ENCODE peak calls at places on chromosomes 12 and 14, in ten cellular contexts. Q is midbrain, H is AG10803, B is T-cell, P is NB4, Y is GM12865, R is HT1080, M is NCI-H69, D is NCI-H1436, Z is AG09309. K is an unnamed sample.

GRCh38 chr14:88950069-88950468 is 125.6 kb downstream of the TTC8 start:
- DNase-seq in M (no peak), Q (no peak), R (no peak), Z (no peak), Y (no peak), D (no peak), H (no peak), P (no peak), B (no peak), K (no peak)

GRCh38 chr14:76760331-76761197 is 704 bp upstream of the VASH1 start:
- DNase-seq in H (no peak), D (no peak), P (no peak), R (no peak), M (no peak), Q (no peak), Z (no peak), Y (no peak), B (no peak), K (no peak)

GRCh38 chr14:20477211-20477876 is 8.1 kb downstream of the PNP start:
- DNase-seq in Y (no peak), D (no peak), H (no peak), R (peak), Q (peak), P (peak), Z (no peak), B (peak), M (peak), K (no peak)

GRCh38 chr14:53894456-53894855 is 62.2 kb downstream of the BMP4 start:
- DNase-seq in B (no peak), H (peak), M (no peak), Q (no peak), R (peak), Z (peak), D (no peak), P (no peak), Y (peak), K (no peak)

GRCh38 chr14:36915089-36915488 is 253.4 kb downstream of the PAX9 start:
- DNase-seq in D (no peak), R (no peak), M (peak), P (no peak), Y (no peak), H (no peak), Z (no peak), B (no peak), Q (no peak), K (no peak)

GRCh38 chr14:25381498-25381897 is 331.6 kb upstream of the STXBP6 start:
- DNase-seq in R (peak), Q (no peak), H (no peak), Y (no peak), Z (no peak), B (no peak), D (no peak), M (peak), P (peak), K (no peak)

GRCh38 chr12:119020377-119021360 is 39.3 kb downstream of the SRRM4 start:
- DNase-seq in Z (no peak), Q (no peak), D (no peak), B (no peak), Y (peak), R (peak), H (no peak), M (peak), P (peak), K (no peak)

GRCh38 chr14:39060818-39061437 is 42.1 kb downstream of the SEC23A start:
- DNase-seq in B (no peak), M (no peak), Z (no peak), Y (peak), Q (no peak), H (no peak), R (no peak), D (no peak), P (no peak), K (no peak)

GRCh38 chr14:73771848-73772705 is 57.9 kb upstream of the PNMA1 start:
- DNase-seq in R (no peak), B (peak), M (peak), H (no peak), D (no peak), Q (no peak), P (peak), Z (no peak), Y (peak), K (peak)

GRCh38 chr14:32633930-32634329 is 304.7 kb upstream of the NPAS3 start:
- DNase-seq in H (no peak), D (no peak), M (no peak), P (no peak), Q (no peak), Y (no peak), B (no peak), Z (no peak), R (no peak), K (no peak)

GRCh38 chr12:71220295-71220694 is 62.5 kb upstream of the TSPAN8 start:
- DNase-seq in H (no peak), D (no peak), Z (no peak), Q (no peak), M (no peak), B (no peak), Y (no peak), R (no peak), P (no peak), K (no peak)

GRCh38 chr14:32209471-32209870 is 6.4 kb upstream of the RNU6-8 start:
- DNase-seq in Z (no peak), B (no peak), P (no peak), D (no peak), Q (no peak), H (no peak), Y (no peak), R (no peak), M (no peak), K (no peak)

GRCh38 chr12:122393822-122394221 is 28.6 kb downstream of the CLIP1 start:
- DNase-seq in B (peak), M (no peak), Y (no peak), Q (no peak), P (no peak), Z (no peak), R (no peak), D (no peak), H (no peak), K (no peak)

GRCh38 chr12:94207467-94208432 is 59.4 kb downstream of the PLXNC1 start:
- DNase-seq in D (no peak), Y (peak), M (no peak), P (no peak), H (no peak), R (no peak), Z (no peak), B (peak), Q (no peak), K (no peak)

GRCh38 chr12:29921307-29921706 is 137.6 kb upstream of the TMTC1 start:
- DNase-seq in Q (no peak), H (no peak), R (peak), Y (no peak), Z (no peak), P (peak), B (no peak), M (no peak), D (no peak), K (no peak)

GRCh38 chr14:61565181-61565580 is 130.1 kb upstream of the HIF1A start:
- DNase-seq in P (no peak), Q (no peak), D (no peak), R (peak), B (no peak), H (peak), M (no peak), Y (no peak), Z (no peak), K (no peak)

GRCh38 chr12:115806000-115806399 is 471.5 kb downstream of the MED13L start:
- DNase-seq in R (no peak), Q (no peak), D (no peak), P (no peak), Z (no peak), M (no peak), B (no peak), Y (no peak), H (no peak), K (no peak)

GRCh38 chr14:97580923-97581495 is 783.8 kb downstream of the VRK1 start:
- DNase-seq in Z (no peak), Y (peak), H (no peak), B (no peak), M (peak), Q (no peak), R (peak), D (no peak), P (peak), K (no peak)

GRCh38 chr12:122975790-122976647 is 975 bp downstream of the OGFOD2 start:
- DNase-seq in Q (no peak), P (peak), R (no peak), M (peak), H (no peak), D (no peak), Y (no peak), B (no peak), Z (no peak), K (no peak)

GRCh38 chr12:67147447-67147846 is 121.7 kb upstream of the CAND1 start:
- DNase-seq in P (no peak), R (no peak), Z (no peak), B (no peak), M (no peak), D (no peak), H (no peak), Q (no peak), Y (no peak), K (no peak)

K was measured in mesothelial cell of epicardium.